ENCODE peak calls at places on chromosomes 13 and 19, in eight cellular contexts. One of them, this sample, is unnamed.

GRCh38 chr13:48078251-48078656 is 16.6 kb downstream of the MED4 start:
- DNase-seq in WTC11: no peak
- DNase-seq in epithelial cell of esophagus: peak
- DNase-seq in memory B cell: peak
- DNase-seq in uterus: no peak
- DNase-seq in non-pigmented ciliary epithelial cell: no peak
- DNase-seq in fibroblast of lung: peak
- DNase-seq in posterior cingulate gyrus: no peak
- DNase-seq in this sample: peak

GRCh38 chr19:2446390-2446789 is 10.4 kb downstream of the LMNB2 start:
- DNase-seq in non-pigmented ciliary epithelial cell: no peak
- DNase-seq in uterus: no peak
- DNase-seq in epithelial cell of esophagus: no peak
- DNase-seq in posterior cingulate gyrus: no peak
- DNase-seq in fibroblast of lung: peak
- DNase-seq in memory B cell: peak
- DNase-seq in WTC11: no peak
- DNase-seq in this sample: no peak

GRCh38 chr13:55554741-55555140 is 1586.0 kb upstream of the PRR20A start:
- DNase-seq in WTC11: no peak
- DNase-seq in epithelial cell of esophagus: no peak
- DNase-seq in uterus: no peak
- DNase-seq in fibroblast of lung: no peak
- DNase-seq in memory B cell: no peak
- DNase-seq in non-pigmented ciliary epithelial cell: no peak
- DNase-seq in posterior cingulate gyrus: no peak
- DNase-seq in this sample: no peak

GRCh38 chr19:18156841-18157464 is 4.0 kb downstream of the PIK3R2 start:
- DNase-seq in WTC11: no peak
- DNase-seq in memory B cell: no peak
- DNase-seq in posterior cingulate gyrus: peak
- DNase-seq in epithelial cell of esophagus: peak
- DNase-seq in uterus: peak
- DNase-seq in fibroblast of lung: peak
- DNase-seq in non-pigmented ciliary epithelial cell: peak
- DNase-seq in this sample: no peak

GRCh38 chr19:51365211-51366049 is 758 bp downstream of the ETFB start:
- DNase-seq in uterus: peak
- DNase-seq in non-pigmented ciliary epithelial cell: no peak
- DNase-seq in memory B cell: no peak
- DNase-seq in posterior cingulate gyrus: no peak
- DNase-seq in WTC11: no peak
- DNase-seq in fibroblast of lung: peak
- DNase-seq in epithelial cell of esophagus: peak
- DNase-seq in this sample: no peak

GRCh38 chr13:67772807-67773453 is 542.8 kb upstream of the PCDH9 start:
- DNase-seq in memory B cell: no peak
- DNase-seq in posterior cingulate gyrus: no peak
- DNase-seq in uterus: no peak
- DNase-seq in fibroblast of lung: no peak
- DNase-seq in non-pigmented ciliary epithelial cell: no peak
- DNase-seq in epithelial cell of esophagus: no peak
- DNase-seq in WTC11: no peak
- DNase-seq in this sample: no peak

GRCh38 chr13:52737900-52738299 is 1.7 kb downstream of the CNMD start:
- DNase-seq in epithelial cell of esophagus: no peak
- DNase-seq in posterior cingulate gyrus: no peak
- DNase-seq in WTC11: no peak
- DNase-seq in memory B cell: no peak
- DNase-seq in non-pigmented ciliary epithelial cell: no peak
- DNase-seq in fibroblast of lung: no peak
- DNase-seq in uterus: no peak
- DNase-seq in this sample: no peak

GRCh38 chr19:24033962-24034342 is 53.0 kb upstream of the ZNF254 start:
- DNase-seq in uterus: peak
- DNase-seq in fibroblast of lung: peak
- DNase-seq in memory B cell: no peak
- DNase-seq in posterior cingulate gyrus: no peak
- DNase-seq in WTC11: no peak
- DNase-seq in epithelial cell of esophagus: peak
- DNase-seq in non-pigmented ciliary epithelial cell: peak
- DNase-seq in this sample: no peak

GRCh38 chr19:57814505-57815246 is at the start of gene ZNF552:
- DNase-seq in non-pigmented ciliary epithelial cell: peak
- DNase-seq in fibroblast of lung: peak
- DNase-seq in posterior cingulate gyrus: peak
- DNase-seq in uterus: peak
- DNase-seq in memory B cell: peak
- DNase-seq in WTC11: peak
- DNase-seq in epithelial cell of esophagus: peak
- DNase-seq in this sample: peak

GRCh38 chr13:112067871-112068305 is 939 bp downstream of the SOX1 start:
- DNase-seq in posterior cingulate gyrus: no peak
- DNase-seq in WTC11: peak
- DNase-seq in memory B cell: no peak
- DNase-seq in uterus: no peak
- DNase-seq in non-pigmented ciliary epithelial cell: no peak
- DNase-seq in epithelial cell of esophagus: no peak
- DNase-seq in fibroblast of lung: peak
- DNase-seq in this sample: no peak

GRCh38 chr19:4542896-4543351 is 3.1 kb upstream of the LRG1 start:
- DNase-seq in memory B cell: no peak
- DNase-seq in fibroblast of lung: no peak
- DNase-seq in WTC11: no peak
- DNase-seq in uterus: no peak
- DNase-seq in non-pigmented ciliary epithelial cell: no peak
- DNase-seq in epithelial cell of esophagus: no peak
- DNase-seq in posterior cingulate gyrus: no peak
- DNase-seq in this sample: no peak

GRCh38 chr13:87779451-87779850 is 108.3 kb downstream of the SLITRK5 start:
- DNase-seq in posterior cingulate gyrus: no peak
- DNase-seq in epithelial cell of esophagus: no peak
- DNase-seq in fibroblast of lung: peak
- DNase-seq in WTC11: no peak
- DNase-seq in non-pigmented ciliary epithelial cell: no peak
- DNase-seq in uterus: no peak
- DNase-seq in memory B cell: no peak
- DNase-seq in this sample: no peak

GRCh38 chr19:7236153-7236552 is 58.1 kb downstream of the INSR start:
- DNase-seq in WTC11: no peak
- DNase-seq in non-pigmented ciliary epithelial cell: no peak
- DNase-seq in memory B cell: no peak
- DNase-seq in fibroblast of lung: no peak
- DNase-seq in posterior cingulate gyrus: no peak
- DNase-seq in epithelial cell of esophagus: no peak
- DNase-seq in uterus: no peak
- DNase-seq in this sample: no peak

GRCh38 chr13:48155850-48156249 is 60.9 kb upstream of the MED4 start:
- DNase-seq in epithelial cell of esophagus: peak
- DNase-seq in fibroblast of lung: peak
- DNase-seq in uterus: no peak
- DNase-seq in memory B cell: no peak
- DNase-seq in posterior cingulate gyrus: no peak
- DNase-seq in WTC11: no peak
- DNase-seq in non-pigmented ciliary epithelial cell: peak
- DNase-seq in this sample: peak

GRCh38 chr19:56105090-56105701 is 15.9 kb downstream of the ZNF787 start:
- DNase-seq in posterior cingulate gyrus: peak
- DNase-seq in uterus: peak
- DNase-seq in epithelial cell of esophagus: peak
- DNase-seq in non-pigmented ciliary epithelial cell: no peak
- DNase-seq in WTC11: peak
- DNase-seq in fibroblast of lung: peak
- DNase-seq in memory B cell: peak
- DNase-seq in this sample: no peak

GRCh38 chr13:21579754-21580316 is 24.1 kb downstream of the MICU2 start:
- DNase-seq in posterior cingulate gyrus: no peak
- DNase-seq in uterus: no peak
- DNase-seq in epithelial cell of esophagus: no peak
- DNase-seq in fibroblast of lung: peak
- DNase-seq in memory B cell: no peak
- DNase-seq in WTC11: no peak
- DNase-seq in non-pigmented ciliary epithelial cell: no peak
- DNase-seq in this sample: no peak